ENCODE peak calls at places on chromosomes 6 and 20, in five cellular contexts. One of them, this sample, is unnamed.

GRCh38 chr6:157646012-157646411 is 177.0 kb upstream of the SNX9 start:
- DNase-seq in stomach: no peak
- DNase-seq in endothelial cell of umbilical vein: peak; percentile 36
- DNase-seq in spleen: no peak
- DNase-seq in sigmoid colon: peak; percentile 26
- DNase-seq in this sample: no peak

GRCh38 chr20:11891081-11891826 is 26.4 kb upstream of the BTBD3 start:
- DNase-seq in endothelial cell of umbilical vein: peak; percentile 66
- DNase-seq in sigmoid colon: peak; percentile 75
- DNase-seq in stomach: peak; percentile 51
- DNase-seq in spleen: peak; percentile 81
- DNase-seq in this sample: no peak

GRCh38 chr20:55693646-55694045 is 311.7 kb downstream of the CBLN4 start:
- DNase-seq in spleen: no peak
- DNase-seq in sigmoid colon: no peak
- DNase-seq in endothelial cell of umbilical vein: no peak
- DNase-seq in stomach: no peak
- DNase-seq in this sample: no peak

GRCh38 chr6:21987501-21987957 is 309.3 kb downstream of the PRL start:
- DNase-seq in endothelial cell of umbilical vein: peak; percentile 96
- DNase-seq in stomach: peak; percentile 44
- DNase-seq in spleen: no peak
- DNase-seq in sigmoid colon: peak; percentile 88
- DNase-seq in this sample: no peak

GRCh38 chr6:89073014-89073620 is 7.4 kb upstream of the PNRC1 start:
- DNase-seq in spleen: no peak
- DNase-seq in stomach: no peak
- DNase-seq in sigmoid colon: no peak
- DNase-seq in endothelial cell of umbilical vein: no peak
- DNase-seq in this sample: no peak

GRCh38 chr20:3473944-3474343 is 3.1 kb downstream of the ATRN start:
- DNase-seq in stomach: no peak
- DNase-seq in endothelial cell of umbilical vein: no peak
- DNase-seq in spleen: no peak
- DNase-seq in sigmoid colon: no peak
- DNase-seq in this sample: no peak

GRCh38 chr6:77463308-77463880 is at the start of gene HTR1B:
- DNase-seq in sigmoid colon: peak; percentile 59
- DNase-seq in stomach: peak; percentile 55
- DNase-seq in spleen: no peak
- DNase-seq in endothelial cell of umbilical vein: peak; percentile 58
- DNase-seq in this sample: no peak

GRCh38 chr6:167987396-167987795 is 10.1 kb upstream of the KIF25 start:
- DNase-seq in sigmoid colon: no peak
- DNase-seq in spleen: no peak
- DNase-seq in stomach: no peak
- DNase-seq in endothelial cell of umbilical vein: no peak
- DNase-seq in this sample: no peak

GRCh38 chr6:133187114-133187513 is 54.0 kb upstream of the EYA4 start:
- DNase-seq in stomach: no peak
- DNase-seq in spleen: no peak
- DNase-seq in endothelial cell of umbilical vein: no peak
- DNase-seq in sigmoid colon: no peak
- DNase-seq in this sample: no peak
- H3K4me3 ChIP-seq in stomach: no peak overlapping the region
- H3K4me3 ChIP-seq in spleen: no peak overlapping the region
- H3K4me3 ChIP-seq in endothelial cell of umbilical vein: no peak overlapping the region
- H3K4me3 ChIP-seq in sigmoid colon: no peak overlapping the region
- H3K4me3 ChIP-seq in this sample: no peak overlapping the region

DNA sequence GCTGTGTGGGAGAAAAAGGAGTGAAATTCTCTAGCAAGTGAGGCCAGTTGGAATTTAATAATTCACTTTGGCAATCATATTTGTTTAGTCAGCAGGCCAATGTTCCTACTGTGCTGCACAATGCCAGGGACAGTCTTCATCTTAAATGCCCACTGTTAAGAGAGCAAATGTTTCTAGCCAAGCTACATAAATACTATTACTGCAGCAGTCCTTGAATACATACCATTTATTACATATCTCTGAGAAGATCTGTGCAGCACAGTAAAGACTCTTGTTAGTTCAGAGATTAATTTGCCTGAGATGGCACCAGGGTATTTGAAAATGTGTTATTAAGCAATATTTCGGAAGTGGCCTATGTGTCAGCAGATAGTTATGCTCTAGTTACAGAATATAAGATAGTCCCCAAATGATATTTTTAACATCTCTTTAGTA is 105.4 kb downstream of the OGFRL1 start:
- DNase-seq in spleen: no peak
- DNase-seq in endothelial cell of umbilical vein: no peak
- DNase-seq in stomach: no peak
- DNase-seq in sigmoid colon: no peak
- DNase-seq in this sample: no peak
- H3K27ac ChIP-seq in spleen: peak overlapping the region; percentile 74
- H3K27ac ChIP-seq in endothelial cell of umbilical vein: peak overlapping the region; percentile 91
- H3K27ac ChIP-seq in stomach: peak overlapping the region; percentile 42
- H3K27ac ChIP-seq in sigmoid colon: peak overlapping the region; percentile 54
- H3K27ac ChIP-seq in this sample: peak overlapping the region; percentile 51

GRCh38 chr6:32393660-32394420 is 13.1 kb downstream of the BTNL2 start:
- DNase-seq in endothelial cell of umbilical vein: peak; percentile 99
- DNase-seq in sigmoid colon: no peak
- DNase-seq in stomach: no peak
- DNase-seq in spleen: no peak
- DNase-seq in this sample: no peak
- TF ChIP-seq POLR2AphosphoS5 in endothelial cell of umbilical vein: peak; percentile 62
- TF ChIP-seq POLR2AphosphoS5 in sigmoid colon: no peak
- TF ChIP-seq POLR2AphosphoS5 in stomach: no peak
- TF ChIP-seq POLR2AphosphoS5 in spleen: no peak
- TF ChIP-seq POLR2AphosphoS5 in this sample: no peak

GRCh38 chr6:68728124-68728523 is 93.0 kb downstream of the ADGRB3 start:
- DNase-seq in stomach: no peak
- DNase-seq in sigmoid colon: no peak
- DNase-seq in endothelial cell of umbilical vein: no peak
- DNase-seq in spleen: no peak
- DNase-seq in this sample: no peak

GRCh38 chr6:68726307-68726706 is 91.2 kb downstream of the ADGRB3 start:
- DNase-seq in sigmoid colon: no peak
- DNase-seq in spleen: no peak
- DNase-seq in stomach: no peak
- DNase-seq in endothelial cell of umbilical vein: no peak
- DNase-seq in this sample: no peak

GRCh38 chr6:68726992-68727391 is 91.9 kb downstream of the ADGRB3 start:
- DNase-seq in stomach: no peak
- DNase-seq in sigmoid colon: no peak
- DNase-seq in spleen: no peak
- DNase-seq in endothelial cell of umbilical vein: no peak
- DNase-seq in this sample: no peak

GRCh38 chr6:68728580-68728979 is 93.5 kb downstream of the ADGRB3 start:
- DNase-seq in stomach: no peak
- DNase-seq in spleen: no peak
- DNase-seq in sigmoid colon: no peak
- DNase-seq in endothelial cell of umbilical vein: no peak
- DNase-seq in this sample: no peak

GRCh38 chr6:68727699-68728098 is 92.6 kb downstream of the ADGRB3 start:
- DNase-seq in spleen: no peak
- DNase-seq in endothelial cell of umbilical vein: no peak
- DNase-seq in sigmoid colon: no peak
- DNase-seq in stomach: no peak
- DNase-seq in this sample: no peak
- H3K4me3 ChIP-seq in spleen: no peak overlapping the region
- H3K4me3 ChIP-seq in endothelial cell of umbilical vein: no peak overlapping the region
- H3K4me3 ChIP-seq in sigmoid colon: no peak overlapping the region
- H3K4me3 ChIP-seq in stomach: no peak overlapping the region
- H3K4me3 ChIP-seq in this sample: no peak overlapping the region

GRCh38 chr6:24844903-24845302 is 46.2 kb upstream of the ARMH2 start:
- DNase-seq in sigmoid colon: no peak
- DNase-seq in spleen: no peak
- DNase-seq in endothelial cell of umbilical vein: no peak
- DNase-seq in stomach: no peak
- DNase-seq in this sample: no peak
- H3K27ac ChIP-seq in sigmoid colon: no peak overlapping the region
- H3K27ac ChIP-seq in spleen: no peak overlapping the region
- H3K27ac ChIP-seq in endothelial cell of umbilical vein: no peak overlapping the region
- H3K27ac ChIP-seq in stomach: no peak overlapping the region
- H3K27ac ChIP-seq in this sample: no peak overlapping the region

GRCh38 chr6:37232430-37233017 is 25.0 kb upstream of the TBC1D22B start:
- DNase-seq in sigmoid colon: no peak
- DNase-seq in endothelial cell of umbilical vein: no peak
- DNase-seq in stomach: no peak
- DNase-seq in spleen: no peak
- DNase-seq in this sample: no peak
- TF ChIP-seq POLR2AphosphoS5 in sigmoid colon: no peak
- TF ChIP-seq POLR2AphosphoS5 in endothelial cell of umbilical vein: no peak
- TF ChIP-seq POLR2AphosphoS5 in stomach: no peak
- TF ChIP-seq POLR2AphosphoS5 in spleen: no peak
- TF ChIP-seq POLR2AphosphoS5 in this sample: no peak

GRCh38 chr6:44270526-44271405 is 516 bp downstream of the TMEM151B start:
- DNase-seq in spleen: peak; percentile 77
- DNase-seq in stomach: no peak
- DNase-seq in endothelial cell of umbilical vein: no peak
- DNase-seq in sigmoid colon: no peak
- DNase-seq in this sample: no peak
- H3K4me3 ChIP-seq in spleen: peak overlapping the region; percentile 68
- H3K4me3 ChIP-seq in stomach: peak overlapping the region; percentile 46
- H3K4me3 ChIP-seq in endothelial cell of umbilical vein: peak overlapping the region; percentile 31
- H3K4me3 ChIP-seq in sigmoid colon: peak overlapping the region; percentile 48
- H3K4me3 ChIP-seq in this sample: peak overlapping the region; percentile 4

GRCh38 chr20:63306673-63307537 is 13.9 kb downstream of the COL20A1 start:
- DNase-seq in sigmoid colon: no peak
- DNase-seq in stomach: no peak
- DNase-seq in endothelial cell of umbilical vein: no peak
- DNase-seq in spleen: no peak
- DNase-seq in this sample: no peak

GRCh38 chr20:63307538-63308217 is 14.7 kb downstream of the COL20A1 start:
- DNase-seq in stomach: no peak
- DNase-seq in spleen: no peak
- DNase-seq in endothelial cell of umbilical vein: no peak
- DNase-seq in sigmoid colon: no peak
- DNase-seq in this sample: no peak

GRCh38 chr20:63308218-63308911 is 15.4 kb downstream of the COL20A1 start:
- DNase-seq in spleen: no peak
- DNase-seq in sigmoid colon: no peak
- DNase-seq in endothelial cell of umbilical vein: no peak
- DNase-seq in stomach: no peak
- DNase-seq in this sample: no peak

GRCh38 chr20:63303095-63303666 is 10.2 kb downstream of the COL20A1 start:
- DNase-seq in sigmoid colon: no peak
- DNase-seq in stomach: no peak
- DNase-seq in endothelial cell of umbilical vein: no peak
- DNase-seq in spleen: no peak
- DNase-seq in this sample: no peak

DNA sequence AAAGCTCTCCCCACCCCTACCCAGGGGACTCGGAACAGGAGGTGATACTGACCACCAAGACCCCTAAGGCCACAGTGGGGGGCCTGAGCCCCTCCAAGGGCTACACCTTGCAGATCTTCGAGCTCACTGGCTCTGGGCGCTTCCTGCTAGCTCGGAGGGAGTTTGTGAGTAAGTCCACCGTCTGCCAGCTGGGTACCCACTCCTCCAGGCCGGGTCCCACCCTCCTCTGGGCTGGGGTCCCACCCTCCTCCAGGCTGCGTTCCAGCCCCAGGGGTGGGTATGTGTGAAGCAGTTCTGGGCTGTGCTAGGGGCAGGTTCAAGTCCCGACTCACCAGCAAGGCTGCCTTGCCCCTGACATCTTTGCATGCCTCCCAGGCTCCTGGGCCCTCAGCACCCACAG is 12.4 kb downstream of the COL20A1 start:
- DNase-seq in spleen: no peak
- DNase-seq in endothelial cell of umbilical vein: no peak
- DNase-seq in sigmoid colon: no peak
- DNase-seq in stomach: no peak
- DNase-seq in this sample: no peak
- H3K27ac ChIP-seq in spleen: no peak overlapping the region
- H3K27ac ChIP-seq in endothelial cell of umbilical vein: no peak overlapping the region
- H3K27ac ChIP-seq in sigmoid colon: no peak overlapping the region
- H3K27ac ChIP-seq in stomach: no peak overlapping the region
- H3K27ac ChIP-seq in this sample: no peak overlapping the region